ENCODE peak calls at places on chromosomes 4 and X, in ten cellular contexts. N, B, G, M, X, O, D, W, R and S are unnamed samples. For H3K4me1, the result is how much of the 10 kb centered on the place peaks cover.

GRCh38 chrX:2901367-2902036 is 27.6 kb downstream of the ARSD start:
- DNase-seq in N (no peak), B (no peak), G (peak), M (no peak), X (no peak), O (no peak), D (no peak), W (no peak), R (no peak), S (no peak)

GRCh38 chrX:129953881-129954280 is 28.6 kb upstream of the BCORL1 start:
- DNase-seq in N (no peak), B (no peak), G (no peak), M (no peak), X (no peak), O (no peak), D (no peak), W (no peak), R (no peak), S (no peak)

GRCh38 chr4:168551945-168552695 is 55.3 kb downstream of the PALLD start:
- DNase-seq in N (no peak), B (peak), G (no peak), M (no peak), X (no peak), O (no peak), D (no peak), W (no peak), R (no peak), S (no peak)

GRCh38 chr4:39637572-39638357 is 900 bp downstream of the SMIM14 start:
- DNase-seq in N (peak), B (peak), G (peak), M (peak), X (peak), O (peak), D (peak), W (no peak), R (peak), S (peak)

GRCh38 chrX:13699183-13699826 is 10.4 kb downstream of the RAB9A start:
- DNase-seq in N (no peak), B (no peak), G (no peak), M (no peak), X (peak), O (no peak), D (no peak), W (no peak), R (no peak), S (peak)

GRCh38 chr4:150005537-150005936 is 72.7 kb upstream of the DCLK2 start:
- DNase-seq in N (no peak), B (no peak), G (no peak), M (no peak), X (no peak), O (no peak), D (no peak), W (no peak), R (no peak), S (no peak)

GRCh38 chr4:89486673-89487072 is 179.1 kb upstream of the GPRIN3 start:
- DNase-seq in N (no peak), B (no peak), G (peak), M (no peak), X (no peak), O (no peak), D (no peak), W (no peak), R (no peak), S (no peak)

GRCh38 chrX:13463608-13464007 is 105.8 kb upstream of the EGFL6 start:
- DNase-seq in N (no peak), B (no peak), G (no peak), M (no peak), X (peak), O (peak), D (no peak), W (peak), R (peak), S (peak)

GRCh38 chrX:119728487-119728886 is 29.9 kb upstream of the SOWAHD start:
- DNase-seq in N (no peak), B (no peak), G (peak), M (no peak), X (no peak), O (no peak), D (no peak), W (no peak), R (no peak), S (peak)

GRCh38 chr4:150302553-150302952 is 224.3 kb downstream of the DCLK2 start:
- DNase-seq in N (no peak), B (no peak), G (no peak), M (no peak), X (no peak), O (peak), D (no peak), W (no peak), R (no peak), S (no peak)

GRCh38 chrX:130696542-130696941 is 206.5 kb downstream of the ENOX2 start:
- DNase-seq in N (no peak), B (no peak), G (no peak), M (no peak), X (no peak), O (no peak), D (no peak), W (no peak), R (no peak), S (no peak)

GRCh38 chr4:41967392-41967791 is 14.2 kb upstream of the DCAF4L1 start:
- DNase-seq in N (no peak), B (no peak), G (no peak), M (no peak), X (no peak), O (no peak), D (no peak), W (no peak), R (no peak), S (no peak)

GRCh38 chr4:17809667-17810066 is 890 bp downstream of the DCAF16 start:
- DNase-seq in N (no peak), B (peak), G (no peak), M (no peak), X (no peak), O (no peak), D (no peak), W (no peak), R (no peak), S (peak)

GRCh38 chrX:25721564-25721963 is 416.6 kb upstream of the MAGEB18 start:
- DNase-seq in N (no peak), B (no peak), G (no peak), M (no peak), X (no peak), O (no peak), D (no peak), W (no peak), R (no peak), S (no peak)

GRCh38 chr4:85419103-85419502 is 55.8 kb upstream of the ARHGAP24 start:
- DNase-seq in N (no peak), B (no peak), G (no peak), M (no peak), X (no peak), O (no peak), D (no peak), W (no peak), R (no peak), S (no peak)

GRCh38 chr4:176153124-176153523 is 42.3 kb downstream of the SPATA4 start:
- DNase-seq in N (no peak), B (no peak), G (no peak), M (no peak), X (no peak), O (no peak), D (no peak), W (no peak), R (no peak), S (no peak)

GRCh38 chr4:141609243-141609642 is 27.1 kb upstream of the IL15 start:
- DNase-seq in N (no peak), B (no peak), G (no peak), M (no peak), X (no peak), O (no peak), D (no peak), W (no peak), R (no peak), S (peak)

GRCh38 chr4:57023104-57023503 is 44.4 kb downstream of the POLR2B start:
- DNase-seq in N (no peak), B (no peak), G (no peak), M (no peak), X (no peak), O (no peak), D (no peak), W (no peak), R (no peak), S (no peak)

GRCh38 chr4:173214661-173215060 is 46.0 kb downstream of the GALNT7 start:
- DNase-seq in N (no peak), B (no peak), G (no peak), M (no peak), X (no peak), O (no peak), D (no peak), W (no peak), R (no peak), S (no peak)

GRCh38 chr4:186249785-186250739 is 15.9 kb upstream of the F11 start:
- DNase-seq in N (no peak), B (no peak), G (no peak), M (no peak), X (no peak), O (no peak), D (no peak), W (no peak), R (no peak), S (no peak)

GRCh38 chr4:55127521-55127920 is 2.1 kb upstream of the KDR start:
- DNase-seq in N (no peak), B (no peak), G (no peak), M (no peak), X (no peak), O (no peak), D (no peak), W (no peak), R (no peak), S (no peak)

GRCh38 chr4:86644892-86645291 is 50.8 kb downstream of the PTPN13 start:
- DNase-seq in N (no peak), B (no peak), G (no peak), M (no peak), X (no peak), O (no peak), D (no peak), W (no peak), R (no peak), S (no peak)

GRCh38 chr4:153471691-153472080 is 5.5 kb downstream of the TMEM131L start:
- DNase-seq in N (peak), B (peak), G (no peak), M (no peak), X (no peak), O (no peak), D (peak), W (no peak), R (no peak), S (peak)
- H3K4me1 ChIP-seq in N (half or more), B (half or more), G (under half), M (under half), X (under half), O (under half), D (half or more), W (under half), R (under half), S (under half)

DNA sequence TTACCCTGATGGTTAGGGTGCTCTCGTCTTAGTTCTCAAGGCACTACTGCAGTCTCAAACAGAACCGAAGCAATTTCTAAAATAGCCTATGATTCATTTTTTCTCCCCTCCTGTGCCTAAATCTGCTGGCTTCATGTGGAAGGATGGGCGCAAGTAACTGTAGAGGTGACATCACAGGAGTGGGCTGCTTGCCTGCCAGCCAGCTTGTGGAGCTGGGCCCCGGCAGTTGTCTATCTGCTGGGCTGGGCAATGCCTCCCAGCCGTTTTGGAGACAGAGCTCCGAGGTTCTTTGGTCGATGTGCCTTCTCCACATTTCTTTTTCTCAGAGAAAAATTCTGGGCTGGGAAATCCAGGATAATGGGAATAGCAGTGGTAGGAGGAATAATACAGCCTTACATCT is 34.3 kb upstream of the CITED1 start:
- DNase-seq in N (no peak), B (no peak), G (no peak), M (no peak), X (no peak), O (no peak), D (no peak), W (no peak), R (no peak), S (no peak)
- H3K27ac ChIP-seq in N (no peak), B (no peak), G (no peak), M (no peak), X (no peak), O (no peak), D (no peak), W (no peak), R (no peak), S (no peak)

GRCh38 chrX:40096395-40097091 is 1.2 kb downstream of the BCOR start:
- DNase-seq in N (peak), B (peak), G (peak), M (peak), X (peak), O (peak), D (peak), W (peak), R (peak), S (no peak)

GRCh38 chrX:40097492-40098263 is at the start of gene BCOR:
- DNase-seq in N (peak), B (peak), G (peak), M (peak), X (peak), O (peak), D (peak), W (peak), R (peak), S (peak)

GRCh38 chrX:40095588-40096394 is 2.0 kb downstream of the BCOR start:
- DNase-seq in N (no peak), B (peak), G (peak), M (peak), X (no peak), O (no peak), D (peak), W (no peak), R (peak), S (no peak)

GRCh38 chrX:40098264-40099045 is 697 bp upstream of the BCOR start:
- DNase-seq in N (peak), B (peak), G (peak), M (peak), X (peak), O (no peak), D (peak), W (no peak), R (peak), S (no peak)

GRCh38 chrX:40097101-40097491 is 662 bp downstream of the BCOR start:
- DNase-seq in N (no peak), B (peak), G (no peak), M (peak), X (no peak), O (no peak), D (peak), W (no peak), R (peak), S (no peak)
- H3K4me1 ChIP-seq in N (under half), B (under half), G (under half), M (under half), X (under half), O (under half), D (under half), W (under half), R (under half), S (under half)

DNA sequence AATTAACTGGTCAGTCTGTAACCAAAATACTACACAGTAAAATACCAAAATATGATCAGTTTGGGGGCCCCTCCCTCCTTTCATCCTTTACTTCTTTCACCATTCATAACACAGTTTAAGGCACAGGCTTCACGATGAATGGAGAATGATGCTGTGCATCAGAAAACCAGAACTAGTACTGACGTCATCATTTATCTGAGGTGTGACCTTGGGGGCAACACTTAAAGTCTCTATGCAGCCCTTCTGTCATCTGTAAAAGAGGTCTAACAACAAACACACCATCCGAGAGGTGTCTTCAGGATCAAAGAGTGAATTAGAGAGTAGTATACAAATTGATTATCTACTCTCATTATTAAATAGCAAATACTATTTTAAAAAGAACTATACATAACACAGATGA is 135.4 kb downstream of the SH3KBP1 start:
- DNase-seq in N (peak), B (no peak), G (no peak), M (no peak), X (no peak), O (no peak), D (no peak), W (no peak), R (no peak), S (no peak)
- H3K27ac ChIP-seq in N (peak), B (peak), G (no peak), M (no peak), X (no peak), O (no peak), D (peak), W (no peak), R (no peak), S (no peak)

DNA sequence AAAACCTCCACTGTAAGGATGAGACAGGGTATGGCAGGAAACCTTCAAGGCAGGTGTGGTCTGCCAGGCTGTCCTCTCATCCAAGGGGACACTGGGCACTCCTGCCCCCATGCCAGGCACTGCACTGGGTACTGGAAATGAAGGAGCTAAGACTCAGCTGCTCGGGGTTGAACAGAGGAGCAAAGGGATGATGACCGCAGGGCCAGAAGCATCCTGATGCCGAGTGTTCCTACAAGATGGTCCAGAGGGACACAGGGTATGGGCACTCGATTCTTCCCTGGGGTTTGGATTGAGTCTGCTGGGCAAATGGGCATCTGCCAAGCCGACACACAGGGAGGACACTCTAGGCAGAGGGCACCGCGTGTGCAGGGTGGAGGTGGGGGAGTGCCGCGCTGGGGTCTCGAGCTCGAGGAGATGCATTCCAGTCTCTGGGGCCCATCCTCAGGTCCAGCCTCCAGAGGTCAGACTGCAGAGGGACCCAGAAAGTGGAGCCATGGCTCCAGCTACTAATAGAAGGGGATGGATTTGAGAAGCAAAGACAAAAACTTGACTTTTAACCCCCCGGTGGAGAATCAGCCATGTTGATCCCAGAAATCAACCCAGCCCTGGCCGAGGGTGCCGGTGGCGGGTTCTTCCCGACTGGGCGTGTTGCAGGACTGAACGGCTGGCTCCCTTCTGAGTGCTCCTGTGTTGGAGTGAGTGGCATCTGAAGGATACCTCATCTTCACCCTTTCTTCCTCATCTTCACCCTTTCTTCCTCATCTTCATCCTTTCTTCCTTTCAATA is 247.0 kb downstream of the AFAP1 start:
- DNase-seq in N (no peak), B (no peak), G (no peak), M (no peak), X (no peak), O (no peak), D (no peak), W (no peak), R (no peak), S (no peak)
- H3K4me1 ChIP-seq in N (under half), B (under half), G (under half), M (under half), X (under half), O (under half), D (under half), W (under half), R (under half), S (under half)

GRCh38 chrX:23898412-23898959 is 9.3 kb downstream of the APOO start:
- DNase-seq in N (no peak), B (no peak), G (no peak), M (no peak), X (no peak), O (no peak), D (no peak), W (no peak), R (no peak), S (no peak)
- H3K27ac ChIP-seq in N (no peak), B (no peak), G (peak), M (no peak), X (no peak), O (no peak), D (no peak), W (no peak), R (peak), S (no peak)

GRCh38 chrX:258291-259040 is 22.7 kb upstream of the PLCXD1 start:
- DNase-seq in N (no peak), B (no peak), G (peak), M (no peak), X (peak), O (peak), D (no peak), W (no peak), R (no peak), S (no peak)
- H3K4me1 ChIP-seq in N (under half), B (under half), G (under half), M (under half), X (under half), O (under half), D (under half), W (under half), R (under half), S (under half)

GRCh38 chr4:169795585-169795984 is 37.8 kb upstream of the HPF1 start:
- DNase-seq in N (no peak), B (no peak), G (no peak), M (no peak), X (no peak), O (no peak), D (no peak), W (no peak), R (no peak), S (no peak)

GRCh38 chr4:169791527-169792156 is 33.9 kb upstream of the HPF1 start:
- DNase-seq in N (no peak), B (peak), G (peak), M (no peak), X (peak), O (no peak), D (peak), W (no peak), R (peak), S (peak)

DNA sequence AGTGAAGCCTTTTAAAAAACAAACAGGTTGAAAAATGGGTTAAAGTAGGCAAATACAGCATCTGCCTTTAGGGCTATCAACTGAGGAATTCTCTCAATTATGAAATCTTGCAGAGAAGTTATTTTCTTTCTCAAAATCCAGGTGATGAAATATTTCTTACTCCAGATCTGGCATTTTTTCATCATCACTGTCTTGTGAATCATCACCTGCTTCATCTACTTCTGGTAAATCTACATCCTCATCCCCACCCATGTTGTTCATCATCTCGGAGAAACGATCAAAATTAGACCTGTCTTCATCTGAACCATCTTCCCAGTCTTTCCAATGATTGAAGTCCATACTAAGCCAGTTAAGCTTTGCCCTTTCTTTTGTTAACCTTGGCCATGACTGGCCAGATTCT is 33.3 kb upstream of the HPF1 start:
- DNase-seq in N (no peak), B (no peak), G (no peak), M (no peak), X (no peak), O (no peak), D (no peak), W (no peak), R (no peak), S (no peak)
- H3K27ac ChIP-seq in N (no peak), B (no peak), G (no peak), M (no peak), X (no peak), O (no peak), D (no peak), W (no peak), R (no peak), S (no peak)